ENCODE peak calls at places on chromosomes 2 and 18, in five cellular contexts. G is Right ventricle myocardium inferior, P is left lung, N is AG04449, O is substantia nigra. E is an unnamed sample.
A peak's percentile ranks its signal among the peaks of the same experiment; 100 is the strongest.

GRCh38 chr2:181675241-181675640 is 5.1 kb downstream of the NEUROD1 start:
- DNase-seq in O (no peak), N (no peak), P (no peak), G (no peak), E (no peak)

GRCh38 chr2:38620282-38620977 is 17.7 kb upstream of the HNRNPLL start:
- DNase-seq in O (no peak), N (no peak), G (no peak), P (no peak), E (no peak)

GRCh38 chr2:65436169-65436824 is 3.9 kb upstream of the SPRED2 start:
- DNase-seq in G (peak; percentile 95), P (peak; percentile 96), N (peak; percentile 81), O (peak; percentile 78), E (peak; percentile 80)

GRCh38 chr18:49910986-49911385 is 97.7 kb upstream of the ACAA2 start:
- DNase-seq in G (no peak), O (no peak), P (no peak), N (no peak), E (no peak)

GRCh38 chr18:79495591-79496071 is 99.9 kb downstream of the NFATC1 start:
- DNase-seq in O (no peak), G (no peak), P (peak; percentile 47), N (no peak), E (no peak)

GRCh38 chr2:139411236-139411635 is 631.0 kb upstream of the NXPH2 start:
- DNase-seq in O (no peak), P (no peak), G (no peak), N (no peak), E (no peak)

GRCh38 chr2:177362499-177362898 is 30.1 kb upstream of the AGPS start:
- DNase-seq in O (no peak), N (no peak), G (no peak), P (no peak), E (no peak)

GRCh38 chr2:60555066-60555793 is 1.8 kb upstream of the BCL11A start:
- DNase-seq in G (no peak), N (no peak), P (peak; percentile 89), O (no peak), E (peak; percentile 82)

GRCh38 chr18:28854964-28855363 is 678.0 kb upstream of the CDH2 start:
- DNase-seq in N (no peak), P (no peak), G (no peak), O (no peak), E (peak; percentile 13)

GRCh38 chr2:240922234-240922981 is 16.3 kb downstream of the CROCC2 start:
- DNase-seq in N (no peak), G (peak; percentile 23), P (peak; percentile 61), O (no peak), E (no peak)

GRCh38 chr2:214069254-214069653 is 341.6 kb upstream of the VWC2L start:
- DNase-seq in N (peak; percentile 70), G (no peak), P (no peak), O (no peak), E (peak; percentile 51)

GRCh38 chr2:172251231-172251630 is 148.5 kb upstream of the DLX2 start:
- DNase-seq in P (no peak), N (no peak), O (no peak), G (no peak), E (peak; percentile 36)

GRCh38 chr18:12409466-12409865 is 1.7 kb downstream of the PRELID3A start:
- DNase-seq in P (no peak), G (no peak), N (no peak), O (no peak), E (peak; percentile 21)

GRCh38 chr2:202201220-202202160 is 36.9 kb downstream of the SUMO1 start:
- DNase-seq in P (no peak), N (no peak), G (no peak), O (no peak), E (no peak)

GRCh38 chr2:64263315-64263714 is 119.1 kb upstream of the PELI1 start:
- DNase-seq in G (no peak), O (no peak), N (no peak), P (no peak), E (peak; percentile 71)

GRCh38 chr2:20141806-20142205 is 83.1 kb downstream of the SDC1 start:
- DNase-seq in O (no peak), G (no peak), P (no peak), N (no peak), E (no peak)

GRCh38 chr2:19355416-19355821 is 3.0 kb downstream of the OSR1 start:
- DNase-seq in P (no peak), N (no peak), G (no peak), O (no peak), E (no peak)

GRCh38 chr18:58882039-58882438 is 17.4 kb downstream of the ZNF532 start:
- DNase-seq in G (no peak), P (no peak), N (peak; percentile 61), O (no peak), E (no peak)

GRCh38 chr2:160666019-160666676 is 172.5 kb upstream of the RBMS1 start:
- DNase-seq in N (peak; percentile 96), P (no peak), G (no peak), O (no peak), E (peak; percentile 91)

GRCh38 chr2:69554981-69555380 is 88.6 kb downstream of the AAK1 start:
- DNase-seq in G (no peak), P (no peak), O (no peak), N (no peak), E (no peak)

GRCh38 chr2:61493523-61493942 is 22.6 kb upstream of the USP34 start:
- DNase-seq in P (no peak), N (no peak), O (no peak), G (no peak), E (peak; percentile 4)

GRCh38 chr2:182870227-182870626 is 3.8 kb upstream of the FRZB start:
- DNase-seq in N (no peak), G (no peak), P (no peak), O (no peak), E (peak; percentile 34)

GRCh38 chr18:9404565-9405060 is 70.0 kb downstream of the TWSG1 start:
- DNase-seq in P (no peak), G (peak; percentile 61), O (no peak), N (no peak), E (peak; percentile 80)

GRCh38 chr2:72415256-72415655 is 267.6 kb upstream of the CYP26B1 start:
- DNase-seq in N (no peak), P (no peak), O (no peak), G (no peak), E (peak; percentile 3)

GRCh38 chr2:129375587-129375986 is 603.9 kb upstream of the RAB6C start:
- DNase-seq in G (no peak), N (no peak), P (no peak), O (no peak), E (no peak)

GRCh38 chr2:148645925-148646559 is 1.5 kb downstream of the EPC2 start:
- DNase-seq in O (no peak), N (peak; percentile 69), G (no peak), P (no peak), E (peak; percentile 69)